ENCODE peak calls at places on chromosomes 6 and 20, in six cellular contexts. One of them, this sample, is unnamed.

GRCh38 chr20:45775411-45775810 is 16.3 kb downstream of the WFDC3 start:
- DNase-seq in heart left ventricle: no peak
- DNase-seq in lung: no peak
- DNase-seq in cardiac fibroblast: no peak
- DNase-seq in PC-3: no peak
- DNase-seq in astrocyte of the cerebellum: no peak
- DNase-seq in this sample: no peak

GRCh38 chr20:22248052-22248667 is 336.2 kb downstream of the FOXA2 start:
- DNase-seq in heart left ventricle: no peak
- DNase-seq in lung: no peak
- DNase-seq in cardiac fibroblast: no peak
- DNase-seq in PC-3: peak
- DNase-seq in astrocyte of the cerebellum: no peak
- DNase-seq in this sample: no peak

GRCh38 chr6:45830441-45831139 is 185.1 kb downstream of the CLIC5 start:
- DNase-seq in heart left ventricle: no peak
- DNase-seq in lung: no peak
- DNase-seq in cardiac fibroblast: peak
- DNase-seq in PC-3: no peak
- DNase-seq in astrocyte of the cerebellum: no peak
- DNase-seq in this sample: no peak

GRCh38 chr6:96520851-96521115 is 823 bp upstream of the UFL1 start:
- DNase-seq in heart left ventricle: no peak
- DNase-seq in lung: no peak
- DNase-seq in cardiac fibroblast: no peak
- DNase-seq in PC-3: no peak
- DNase-seq in astrocyte of the cerebellum: no peak
- DNase-seq in this sample: no peak

GRCh38 chr20:49693435-49694171 is 20.1 kb downstream of the B4GALT5 start:
- DNase-seq in heart left ventricle: no peak
- DNase-seq in lung: no peak
- DNase-seq in cardiac fibroblast: no peak
- DNase-seq in PC-3: no peak
- DNase-seq in astrocyte of the cerebellum: no peak
- DNase-seq in this sample: no peak

GRCh38 chr6:2977799-2978558 is 6.6 kb upstream of the SERPINB6 start:
- DNase-seq in heart left ventricle: no peak
- DNase-seq in lung: no peak
- DNase-seq in cardiac fibroblast: no peak
- DNase-seq in PC-3: no peak
- DNase-seq in astrocyte of the cerebellum: no peak
- DNase-seq in this sample: no peak

GRCh38 chr20:63639093-63639860 is 12.4 kb upstream of the GMEB2 start:
- DNase-seq in heart left ventricle: peak
- DNase-seq in lung: no peak
- DNase-seq in cardiac fibroblast: no peak
- DNase-seq in PC-3: no peak
- DNase-seq in astrocyte of the cerebellum: no peak
- DNase-seq in this sample: no peak

GRCh38 chr6:147508073-147508870 is at the start of gene SAMD5:
- DNase-seq in heart left ventricle: peak
- DNase-seq in lung: peak
- DNase-seq in cardiac fibroblast: peak
- DNase-seq in PC-3: peak
- DNase-seq in astrocyte of the cerebellum: no peak
- DNase-seq in this sample: peak

GRCh38 chr6:21263531-21264287 is 329.8 kb upstream of the SOX4 start:
- DNase-seq in heart left ventricle: no peak
- DNase-seq in lung: no peak
- DNase-seq in cardiac fibroblast: no peak
- DNase-seq in PC-3: peak
- DNase-seq in astrocyte of the cerebellum: no peak
- DNase-seq in this sample: peak

GRCh38 chr6:4860387-4860786 is 84.2 kb downstream of the CDYL start:
- DNase-seq in heart left ventricle: no peak
- DNase-seq in lung: no peak
- DNase-seq in cardiac fibroblast: no peak
- DNase-seq in PC-3: no peak
- DNase-seq in astrocyte of the cerebellum: no peak
- DNase-seq in this sample: no peak

GRCh38 chr20:59945731-59946130 is 5.5 kb downstream of the FAM217B start:
- DNase-seq in heart left ventricle: no peak
- DNase-seq in lung: no peak
- DNase-seq in cardiac fibroblast: peak
- DNase-seq in PC-3: no peak
- DNase-seq in astrocyte of the cerebellum: no peak
- DNase-seq in this sample: no peak

GRCh38 chr20:3670511-3670910 is 7.3 kb upstream of the GFRA4 start:
- DNase-seq in heart left ventricle: no peak
- DNase-seq in lung: no peak
- DNase-seq in cardiac fibroblast: no peak
- DNase-seq in PC-3: peak
- DNase-seq in astrocyte of the cerebellum: no peak
- DNase-seq in this sample: no peak

GRCh38 chr6:168925671-168926070 is 328.0 kb downstream of the THBS2 start:
- DNase-seq in heart left ventricle: no peak
- DNase-seq in lung: no peak
- DNase-seq in cardiac fibroblast: no peak
- DNase-seq in PC-3: no peak
- DNase-seq in astrocyte of the cerebellum: no peak
- DNase-seq in this sample: no peak

GRCh38 chr6:38319259-38320255 is 320.2 kb downstream of the BTBD9 start:
- DNase-seq in heart left ventricle: no peak
- DNase-seq in lung: no peak
- DNase-seq in cardiac fibroblast: no peak
- DNase-seq in PC-3: peak
- DNase-seq in astrocyte of the cerebellum: no peak
- DNase-seq in this sample: no peak

GRCh38 chr6:27582928-27583725 is 110.2 kb upstream of the ZNF184 start:
- DNase-seq in heart left ventricle: no peak
- DNase-seq in lung: no peak
- DNase-seq in cardiac fibroblast: peak
- DNase-seq in PC-3: peak
- DNase-seq in astrocyte of the cerebellum: peak
- DNase-seq in this sample: no peak

GRCh38 chr6:153001767-153002612 is 519 bp downstream of the MTRF1L start:
- DNase-seq in heart left ventricle: no peak
- DNase-seq in lung: no peak
- DNase-seq in cardiac fibroblast: peak
- DNase-seq in PC-3: no peak
- DNase-seq in astrocyte of the cerebellum: no peak
- DNase-seq in this sample: no peak

GRCh38 chr6:78851156-78851555 is 16.2 kb upstream of the IRAK1BP1 start:
- DNase-seq in heart left ventricle: no peak
- DNase-seq in lung: no peak
- DNase-seq in cardiac fibroblast: no peak
- DNase-seq in PC-3: no peak
- DNase-seq in astrocyte of the cerebellum: no peak
- DNase-seq in this sample: no peak

GRCh38 chr6:78850621-78851020 is 16.7 kb upstream of the IRAK1BP1 start:
- DNase-seq in heart left ventricle: no peak
- DNase-seq in lung: no peak
- DNase-seq in cardiac fibroblast: no peak
- DNase-seq in PC-3: no peak
- DNase-seq in astrocyte of the cerebellum: no peak
- DNase-seq in this sample: no peak

DNA sequence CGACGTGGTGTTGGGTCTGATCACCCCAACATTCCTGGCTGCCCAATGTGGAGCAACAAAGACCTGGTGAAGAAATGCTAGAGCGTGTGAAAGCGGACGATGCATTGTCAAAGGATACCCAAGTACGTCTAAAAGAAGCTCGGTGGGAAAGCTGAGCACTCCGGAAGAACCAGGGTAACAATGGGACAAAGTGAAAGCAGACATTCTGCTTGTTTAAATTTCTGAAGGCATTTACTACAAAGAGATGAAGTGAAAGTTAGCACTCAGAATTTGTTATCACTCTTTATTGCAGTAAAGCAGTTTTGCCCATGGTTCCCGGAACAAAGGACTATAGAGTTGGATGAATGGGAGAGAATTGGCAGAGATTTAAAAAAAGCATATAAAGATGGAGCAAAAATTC is 12.8 kb upstream of the IRAK1BP1 start:
- DNase-seq in heart left ventricle: no peak
- DNase-seq in lung: no peak
- DNase-seq in cardiac fibroblast: no peak
- DNase-seq in PC-3: no peak
- DNase-seq in astrocyte of the cerebellum: no peak
- DNase-seq in this sample: no peak
- H3K4me3 ChIP-seq in heart left ventricle: no peak
- H3K4me3 ChIP-seq in lung: no peak
- H3K4me3 ChIP-seq in cardiac fibroblast: no peak
- H3K4me3 ChIP-seq in PC-3: no peak
- H3K4me3 ChIP-seq in astrocyte of the cerebellum: no peak
- H3K4me3 ChIP-seq in this sample: no peak

GRCh38 chr6:105981002-105981887 is 104.9 kb upstream of the PRDM1 start:
- DNase-seq in heart left ventricle: peak
- DNase-seq in lung: no peak
- DNase-seq in cardiac fibroblast: no peak
- DNase-seq in PC-3: no peak
- DNase-seq in astrocyte of the cerebellum: no peak
- DNase-seq in this sample: no peak
- H3K4me3 ChIP-seq in heart left ventricle: peak
- H3K4me3 ChIP-seq in lung: no peak
- H3K4me3 ChIP-seq in cardiac fibroblast: peak
- H3K4me3 ChIP-seq in PC-3: no peak
- H3K4me3 ChIP-seq in astrocyte of the cerebellum: peak
- H3K4me3 ChIP-seq in this sample: peak

GRCh38 chr20:52207020-52207810 is 15.6 kb upstream of the ZFP64 start:
- DNase-seq in heart left ventricle: no peak
- DNase-seq in lung: no peak
- DNase-seq in cardiac fibroblast: no peak
- DNase-seq in PC-3: no peak
- DNase-seq in astrocyte of the cerebellum: no peak
- DNase-seq in this sample: no peak

GRCh38 chr20:52200870-52201269 is 9.3 kb upstream of the ZFP64 start:
- DNase-seq in heart left ventricle: no peak
- DNase-seq in lung: no peak
- DNase-seq in cardiac fibroblast: no peak
- DNase-seq in PC-3: no peak
- DNase-seq in astrocyte of the cerebellum: no peak
- DNase-seq in this sample: no peak

GRCh38 chr20:52209154-52209571 is 17.6 kb upstream of the ZFP64 start:
- DNase-seq in heart left ventricle: no peak
- DNase-seq in lung: no peak
- DNase-seq in cardiac fibroblast: no peak
- DNase-seq in PC-3: no peak
- DNase-seq in astrocyte of the cerebellum: no peak
- DNase-seq in this sample: no peak

GRCh38 chr20:52201395-52201794 is 9.8 kb upstream of the ZFP64 start:
- DNase-seq in heart left ventricle: no peak
- DNase-seq in lung: no peak
- DNase-seq in cardiac fibroblast: no peak
- DNase-seq in PC-3: no peak
- DNase-seq in astrocyte of the cerebellum: no peak
- DNase-seq in this sample: no peak

DNA sequence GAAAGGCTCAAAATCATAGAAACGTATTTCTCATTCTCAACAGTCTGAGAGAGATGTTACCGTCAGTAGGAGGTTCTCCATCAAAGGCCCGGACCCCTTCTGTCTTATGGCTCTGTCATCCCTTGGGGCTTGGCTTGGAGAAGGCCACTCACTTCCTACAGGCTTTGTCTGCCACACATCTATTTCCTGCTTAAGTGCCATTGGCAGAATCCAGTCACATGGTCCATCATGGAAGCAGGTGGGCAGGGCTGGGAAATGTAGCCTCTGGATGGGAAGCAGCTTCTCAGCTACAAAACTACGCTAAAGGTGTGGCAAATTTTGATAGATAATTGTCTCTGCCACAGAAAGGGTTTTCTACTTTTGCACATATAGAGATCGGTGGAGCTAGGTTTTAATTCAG is 12.6 kb upstream of the ZFP64 start:
- DNase-seq in heart left ventricle: no peak
- DNase-seq in lung: no peak
- DNase-seq in cardiac fibroblast: no peak
- DNase-seq in PC-3: no peak
- DNase-seq in astrocyte of the cerebellum: no peak
- DNase-seq in this sample: no peak
- H3K4me3 ChIP-seq in heart left ventricle: no peak
- H3K4me3 ChIP-seq in lung: no peak
- H3K4me3 ChIP-seq in cardiac fibroblast: no peak
- H3K4me3 ChIP-seq in PC-3: no peak
- H3K4me3 ChIP-seq in astrocyte of the cerebellum: no peak
- H3K4me3 ChIP-seq in this sample: no peak

GRCh38 chr6:138336221-138336620 is 41.5 kb upstream of the SMIM28 start:
- DNase-seq in heart left ventricle: no peak
- DNase-seq in lung: no peak
- DNase-seq in cardiac fibroblast: no peak
- DNase-seq in PC-3: no peak
- DNase-seq in astrocyte of the cerebellum: no peak
- DNase-seq in this sample: no peak
- H3K4me3 ChIP-seq in heart left ventricle: no peak
- H3K4me3 ChIP-seq in lung: no peak
- H3K4me3 ChIP-seq in cardiac fibroblast: no peak
- H3K4me3 ChIP-seq in PC-3: no peak
- H3K4me3 ChIP-seq in astrocyte of the cerebellum: no peak
- H3K4me3 ChIP-seq in this sample: no peak

GRCh38 chr6:167154291-167154690 is 3.5 kb downstream of the GPR31 start:
- DNase-seq in heart left ventricle: no peak
- DNase-seq in lung: no peak
- DNase-seq in cardiac fibroblast: no peak
- DNase-seq in PC-3: no peak
- DNase-seq in astrocyte of the cerebellum: no peak
- DNase-seq in this sample: no peak

GRCh38 chr6:167150815-167151557 is 6.8 kb downstream of the GPR31 start:
- DNase-seq in heart left ventricle: no peak
- DNase-seq in lung: no peak
- DNase-seq in cardiac fibroblast: no peak
- DNase-seq in PC-3: no peak
- DNase-seq in astrocyte of the cerebellum: no peak
- DNase-seq in this sample: no peak

GRCh38 chr6:167153523-167153959 is 4.2 kb downstream of the GPR31 start:
- DNase-seq in heart left ventricle: no peak
- DNase-seq in lung: no peak
- DNase-seq in cardiac fibroblast: peak
- DNase-seq in PC-3: peak
- DNase-seq in astrocyte of the cerebellum: no peak
- DNase-seq in this sample: no peak

GRCh38 chr6:167151648-167152047 is 6.1 kb downstream of the GPR31 start:
- DNase-seq in heart left ventricle: no peak
- DNase-seq in lung: no peak
- DNase-seq in cardiac fibroblast: no peak
- DNase-seq in PC-3: no peak
- DNase-seq in astrocyte of the cerebellum: no peak
- DNase-seq in this sample: no peak

DNA sequence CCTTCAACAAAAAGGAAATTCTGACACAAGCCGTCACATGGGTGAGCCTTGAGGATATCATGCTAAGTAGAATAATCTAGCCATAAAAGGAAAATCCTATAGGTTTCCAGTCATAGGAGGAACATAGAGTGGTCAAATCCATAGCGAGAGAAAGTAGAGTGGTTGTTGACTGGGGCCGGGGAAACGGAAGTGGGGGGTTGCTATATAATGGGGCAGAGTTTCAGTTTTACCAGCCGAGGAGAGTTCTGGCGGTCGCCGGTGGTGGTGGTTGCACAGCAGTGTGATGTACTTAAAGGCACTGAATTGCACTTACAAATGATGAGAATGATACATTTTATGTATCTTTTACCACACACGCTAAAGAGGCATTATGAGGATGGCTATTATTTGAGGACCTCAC is 4.9 kb downstream of the GPR31 start:
- DNase-seq in heart left ventricle: no peak
- DNase-seq in lung: no peak
- DNase-seq in cardiac fibroblast: no peak
- DNase-seq in PC-3: no peak
- DNase-seq in astrocyte of the cerebellum: no peak
- DNase-seq in this sample: no peak
- H3K4me3 ChIP-seq in heart left ventricle: peak
- H3K4me3 ChIP-seq in lung: no peak
- H3K4me3 ChIP-seq in cardiac fibroblast: no peak
- H3K4me3 ChIP-seq in PC-3: no peak
- H3K4me3 ChIP-seq in astrocyte of the cerebellum: no peak
- H3K4me3 ChIP-seq in this sample: no peak

This sample was measured in AG09309.